ENCODE peak calls at places on chromosomes 6 and 20, in six cellular contexts. I is mesenchymal stem cell, B is fibroblast of lung, S is IMR-90, V is SK-N-SH, L is HepG2. F is an unnamed sample.

GRCh38 chr6:131862486-131862885 is 54.7 kb downstream of the ENPP1 start:
- DNase-seq in I (no peak), B (no peak), V (no peak), L (no peak), S (no peak), F (peak; percentile 45)

GRCh38 chr20:57907131-57908083 is 197.6 kb upstream of the PMEPA1 start:
- DNase-seq in L (no peak), B (peak; percentile 26), I (no peak), V (peak; percentile 78), S (no peak), F (no peak)

GRCh38 chr6:149881066-149881766 is 16.7 kb downstream of the RAET1E start:
- DNase-seq in L (no peak), S (no peak), B (no peak), I (no peak), V (no peak), F (no peak)

GRCh38 chr20:44642203-44643153 is 9.0 kb downstream of the ADA start:
- DNase-seq in S (peak; percentile 82), L (peak; percentile 69), V (peak; percentile 81), B (peak; percentile 91), I (peak; percentile 97), F (peak; percentile 50)

GRCh38 chr20:44745122-44745521 is 543 bp upstream of the KCNK15 start:
- DNase-seq in L (no peak), V (no peak), I (no peak), S (no peak), B (no peak), F (no peak)

GRCh38 chr6:168015492-168016175 is 18.2 kb downstream of the KIF25 start:
- DNase-seq in S (no peak), B (no peak), L (peak; percentile 34), I (no peak), V (no peak), F (no peak)

GRCh38 chr6:121439456-121440250 is 4.2 kb downstream of the GJA1 start:
- DNase-seq in V (no peak), I (peak; percentile 43), B (peak; percentile 21), L (no peak), S (no peak), F (no peak)

GRCh38 chr6:5422321-5422915 is 161.1 kb downstream of the FARS2 start:
- DNase-seq in I (peak; percentile 47), V (peak; percentile 36), L (peak; percentile 34), B (peak; percentile 33), S (peak; percentile 62), F (peak; percentile 72)

GRCh38 chr6:117463762-117464665 is 18.5 kb upstream of the DCBLD1 start:
- DNase-seq in S (peak; percentile 90), V (no peak), B (peak; percentile 88), L (no peak), I (peak; percentile 76), F (peak; percentile 73)

GRCh38 chr6:157261606-157262005 is 61.7 kb downstream of the TMEM242 start:
- DNase-seq in B (no peak), V (no peak), L (no peak), S (no peak), I (no peak), F (no peak)

GRCh38 chr6:165663736-165664552 is 903 bp upstream of the PDE10A start:
- DNase-seq in L (no peak), B (peak; percentile 19), S (no peak), I (peak; percentile 56), V (no peak), F (no peak)

GRCh38 chr20:50625986-50626677 is 65.2 kb downstream of the RIPOR3 start:
- DNase-seq in I (peak; percentile 54), L (peak; percentile 75), S (peak; percentile 39), B (peak; percentile 23), V (peak; percentile 64), F (peak; percentile 72)

GRCh38 chr6:293185-294174 is 1.2 kb downstream of the DUSP22 start:
- DNase-seq in I (peak; percentile 58), V (no peak), S (no peak), L (no peak), B (peak; percentile 44), F (peak; percentile 16)

GRCh38 chr6:163661271-163661671 is 246.8 kb downstream of the QKI start:
- DNase-seq in V (no peak), I (no peak), S (no peak), B (no peak), L (no peak), F (no peak)

GRCh38 chr20:63361507-63362425 is 617 bp upstream of the CHRNA4 start:
- DNase-seq in I (no peak), V (no peak), S (no peak), L (no peak), B (no peak), F (no peak)

GRCh38 chr6:120556491-120556890 is 777.8 kb downstream of the TBC1D32 start:
- DNase-seq in B (no peak), I (no peak), L (no peak), V (no peak), S (no peak), F (no peak)

GRCh38 chr20:63268256-63268655 is 4.4 kb upstream of the ARFGAP1 start:
- DNase-seq in L (no peak), B (no peak), V (no peak), S (no peak), I (no peak), F (no peak)

GRCh38 chr6:127160484-127160883 is 42.0 kb downstream of the RSPO3 start:
- DNase-seq in V (no peak), S (no peak), B (no peak), L (no peak), I (no peak), F (no peak)

GRCh38 chr20:58754584-58754983 is 62.0 kb downstream of the NPEPL1 start:
- DNase-seq in L (no peak), B (no peak), S (no peak), V (no peak), I (no peak), F (no peak)

GRCh38 chr6:38524436-38525145 is 115.1 kb downstream of the BTBD9 start:
- DNase-seq in L (no peak), I (no peak), B (peak; percentile 47), V (no peak), S (peak; percentile 52), F (peak; percentile 74)

GRCh38 chr6:36769676-36770499 is 69.4 kb downstream of the CPNE5 start:
- DNase-seq in L (no peak), V (no peak), S (peak; percentile 51), B (peak; percentile 59), I (peak; percentile 41), F (peak; percentile 72)

GRCh38 chr6:148203970-148204369 is 138.7 kb upstream of the SASH1 start:
- DNase-seq in L (no peak), I (peak; percentile 30), V (no peak), B (peak; percentile 98), S (peak; percentile 90), F (no peak)

DNA sequence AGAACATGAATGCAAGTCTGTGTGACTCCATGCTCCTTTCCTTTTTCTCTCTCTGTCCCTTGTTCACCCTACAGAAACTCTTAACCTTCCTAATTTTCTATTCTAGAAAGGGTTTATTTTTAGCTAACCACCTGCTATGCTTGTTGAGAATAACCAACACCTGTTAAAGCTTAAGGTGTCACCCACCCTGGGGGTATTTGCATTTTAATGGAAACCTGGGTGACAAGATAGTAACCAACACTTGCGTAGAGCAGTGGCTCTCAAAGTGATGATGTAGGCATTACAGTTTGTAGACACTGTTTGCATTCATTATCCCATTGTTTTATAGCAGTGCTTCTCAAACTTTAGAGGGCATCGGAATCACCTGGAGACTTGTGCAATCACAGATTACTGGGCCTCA is 114.5 kb upstream of the ARMC2 start:
- DNase-seq in B (no peak), V (no peak), I (no peak), S (no peak), L (no peak), F (no peak)
- H3K4me2 ChIP-seq in B (no peak overlapping the region), V (no peak overlapping the region), I (no peak overlapping the region), S (no peak overlapping the region), L (no peak overlapping the region), F (no peak overlapping the region)

DNA sequence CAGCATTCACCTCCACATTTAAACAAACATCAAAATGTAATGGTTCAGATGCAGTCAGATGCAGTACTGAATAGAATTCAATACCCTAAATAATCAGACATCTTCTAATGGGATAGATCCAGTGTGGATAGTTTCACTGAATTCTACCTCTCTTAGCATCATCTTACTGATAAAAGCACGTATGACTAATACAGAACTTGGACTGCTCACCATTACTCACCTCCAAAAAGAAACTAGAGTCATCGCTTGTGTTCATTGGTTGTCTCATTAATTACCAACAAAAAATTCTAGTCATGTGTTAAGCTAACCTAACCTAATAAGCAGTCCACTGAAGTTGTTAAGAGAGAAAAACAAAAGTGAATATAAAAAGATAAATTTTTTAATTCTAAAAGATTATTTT is 165.9 kb upstream of the IRAK1BP1 start:
- DNase-seq in S (peak; percentile 70), B (peak; percentile 89), I (no peak), V (no peak), L (no peak), F (peak; percentile 60)
- H3K4me2 ChIP-seq in S (no peak overlapping the region), B (no peak overlapping the region), I (no peak overlapping the region), V (peak overlapping the region; percentile 2), L (no peak overlapping the region), F (no peak overlapping the region)

GRCh38 chr20:35340436-35340835 is 48.2 kb upstream of the FAM83C start:
- DNase-seq in L (no peak), S (no peak), I (no peak), B (no peak), V (no peak), F (no peak)

GRCh38 chr20:35341366-35342028 is 49.3 kb upstream of the FAM83C start:
- DNase-seq in I (no peak), S (peak; percentile 29), V (no peak), L (no peak), B (peak; percentile 83), F (peak; percentile 26)

GRCh38 chr20:35345189-35345588 is 53.0 kb upstream of the FAM83C start:
- DNase-seq in L (no peak), I (no peak), S (no peak), B (no peak), V (no peak), F (no peak)

GRCh38 chr20:35344354-35344837 is 52.2 kb upstream of the FAM83C start:
- DNase-seq in S (peak; percentile 96), B (peak; percentile 91), V (peak; percentile 37), L (peak; percentile 92), I (peak; percentile 91), F (peak; percentile 45)

DNA sequence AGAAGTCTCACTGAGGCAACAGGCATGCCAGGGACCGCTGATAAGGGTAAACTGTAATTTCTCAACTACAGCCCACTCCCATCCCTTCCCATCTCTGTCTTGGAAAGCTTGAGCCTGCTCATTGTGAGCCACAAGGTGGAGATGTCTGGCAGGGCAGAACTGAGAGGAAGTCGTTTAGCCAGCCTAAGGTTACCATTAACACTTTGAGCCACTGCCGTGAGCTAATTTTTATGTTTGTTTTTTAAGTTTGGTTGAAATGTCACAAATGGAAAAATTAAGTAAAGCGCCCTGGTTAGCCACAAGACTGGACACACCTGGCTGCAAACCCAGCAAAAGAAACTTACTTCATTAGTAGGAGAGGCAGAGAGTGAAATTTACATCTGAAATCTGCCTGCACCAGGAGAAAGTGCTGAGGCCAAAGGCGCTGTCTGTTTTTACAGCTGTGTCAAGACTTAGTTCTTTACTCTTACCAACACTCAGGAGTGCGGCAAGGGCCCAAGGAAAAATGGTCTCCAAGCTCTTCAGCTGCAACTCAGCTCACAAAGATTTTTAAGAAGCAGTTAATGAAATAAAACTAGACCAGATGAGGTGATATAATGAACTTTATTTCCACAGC is 50.0 kb upstream of the FAM83C start:
- DNase-seq in B (peak; percentile 61), I (no peak), V (no peak), S (no peak), L (no peak), F (no peak)
- H3K4me2 ChIP-seq in B (no peak overlapping the region), I (no peak overlapping the region), V (no peak overlapping the region), S (no peak overlapping the region), L (no peak overlapping the region), F (no peak overlapping the region)

DNA sequence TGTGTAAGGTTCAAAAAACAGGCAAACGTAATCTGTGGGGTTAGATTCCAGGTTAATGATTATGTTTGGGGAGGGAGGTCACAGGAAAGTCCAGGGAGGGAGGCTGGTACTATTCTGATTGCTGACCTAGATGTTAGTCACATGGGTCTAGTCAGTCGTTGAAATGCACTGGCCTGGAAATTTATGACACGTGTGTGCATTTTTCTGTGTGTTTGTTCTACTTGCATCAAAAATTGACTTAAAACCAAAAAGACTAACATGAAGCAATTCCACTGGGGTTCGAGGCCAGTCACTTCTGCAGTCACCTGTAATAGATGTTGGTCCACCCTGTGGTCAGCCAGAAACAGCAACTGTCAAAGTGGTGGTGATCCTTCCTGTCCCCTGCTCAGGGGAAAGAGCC is 104.2 kb upstream of the MLN start:
- DNase-seq in L (peak; percentile 49), S (no peak), I (no peak), V (no peak), B (no peak), F (no peak)
- H3K4me2 ChIP-seq in L (peak overlapping the region; percentile 48), S (no peak overlapping the region), I (no peak overlapping the region), V (no peak overlapping the region), B (no peak overlapping the region), F (no peak overlapping the region)

F was measured in PC-3.